ENCODE peak calls at places on chromosomes 3 and 15, in four cellular contexts. R is HCT116, K is K562, I is H1. F is an unnamed sample.

GRCh38 chr3:170614214-170614966 is 28.5 kb upstream of the SLC7A14 start:
- DNase-seq in R (peak), K (no peak), I (no peak), F (no peak)

GRCh38 chr3:106881177-106881576 is 496.1 kb upstream of the CCDC54 start:
- DNase-seq in R (no peak), K (no peak), I (no peak), F (no peak)

GRCh38 chr3:156264771-156265170 is 144.4 kb downstream of the KCNAB1 start:
- DNase-seq in R (no peak), K (no peak), I (no peak), F (no peak)

GRCh38 chr3:122559906-122560305 is 4.2 kb downstream of the PARP9 start:
- DNase-seq in R (no peak), K (no peak), I (no peak), F (no peak)

GRCh38 chr3:39280569-39280968 is 733 bp upstream of the CX3CR1 start:
- DNase-seq in R (no peak), K (no peak), I (no peak), F (no peak)

GRCh38 chr3:58353722-58354553 is 21.2 kb downstream of the PXK start:
- DNase-seq in R (no peak), K (no peak), I (no peak), F (no peak)

GRCh38 chr3:173398111-173398479 is 551 bp downstream of the NLGN1 start:
- DNase-seq in R (no peak), K (no peak), I (no peak), F (no peak)

GRCh38 chr3:167198949-167199348 is 181.1 kb downstream of the ZBBX start:
- DNase-seq in R (no peak), K (no peak), I (no peak), F (peak)

GRCh38 chr15:84782346-84782745 is 34.0 kb downstream of the ZNF592 start:
- DNase-seq in R (no peak), K (no peak), I (no peak), F (no peak)

GRCh38 chr3:11568503-11569155 is 75.1 kb downstream of the VGLL4 start:
- DNase-seq in R (peak), K (no peak), I (no peak), F (no peak)

GRCh38 chr3:7190094-7190493 is 329.2 kb downstream of the GRM7 start:
- DNase-seq in R (no peak), K (no peak), I (no peak), F (no peak)

GRCh38 chr3:124351430-124352142 is 359.7 kb upstream of the ROPN1 start:
- DNase-seq in R (peak), K (peak), I (no peak), F (no peak)

GRCh38 chr3:173411288-173412064 is 13.9 kb downstream of the NLGN1 start:
- DNase-seq in R (peak), K (no peak), I (no peak), F (no peak)

GRCh38 chr3:175234075-175234474 is 374.9 kb downstream of the NAALADL2 start:
- DNase-seq in R (no peak), K (no peak), I (no peak), F (no peak)

GRCh38 chr3:182910939-182911781 is 69.2 kb downstream of the DCUN1D1 start:
- DNase-seq in R (no peak), K (no peak), I (no peak), F (no peak)

GRCh38 chr15:68704496-68705021 is 116.1 kb downstream of the ANP32A start:
- DNase-seq in R (no peak), K (peak), I (no peak), F (no peak)

GRCh38 chr3:129017531-129017899 is 16.4 kb downstream of the EFCC1 start:
- DNase-seq in R (no peak), K (no peak), I (no peak), F (no peak)

GRCh38 chr3:43163895-43164493 is 58.1 kb upstream of the POMGNT2 start:
- DNase-seq in R (no peak), K (no peak), I (no peak), F (no peak)

GRCh38 chr3:30183421-30183820 is 423.0 kb upstream of the TGFBR2 start:
- DNase-seq in R (no peak), K (no peak), I (no peak), F (no peak)

GRCh38 chr3:30184102-30184810 is 422.1 kb upstream of the TGFBR2 start:
- DNase-seq in R (no peak), K (no peak), I (no peak), F (no peak)

GRCh38 chr3:30181546-30181945 is 424.9 kb upstream of the TGFBR2 start:
- DNase-seq in R (no peak), K (no peak), I (no peak), F (no peak)

GRCh38 chr3:30185872-30186271 is 420.5 kb upstream of the TGFBR2 start:
- DNase-seq in R (no peak), K (no peak), I (no peak), F (no peak)

DNA sequence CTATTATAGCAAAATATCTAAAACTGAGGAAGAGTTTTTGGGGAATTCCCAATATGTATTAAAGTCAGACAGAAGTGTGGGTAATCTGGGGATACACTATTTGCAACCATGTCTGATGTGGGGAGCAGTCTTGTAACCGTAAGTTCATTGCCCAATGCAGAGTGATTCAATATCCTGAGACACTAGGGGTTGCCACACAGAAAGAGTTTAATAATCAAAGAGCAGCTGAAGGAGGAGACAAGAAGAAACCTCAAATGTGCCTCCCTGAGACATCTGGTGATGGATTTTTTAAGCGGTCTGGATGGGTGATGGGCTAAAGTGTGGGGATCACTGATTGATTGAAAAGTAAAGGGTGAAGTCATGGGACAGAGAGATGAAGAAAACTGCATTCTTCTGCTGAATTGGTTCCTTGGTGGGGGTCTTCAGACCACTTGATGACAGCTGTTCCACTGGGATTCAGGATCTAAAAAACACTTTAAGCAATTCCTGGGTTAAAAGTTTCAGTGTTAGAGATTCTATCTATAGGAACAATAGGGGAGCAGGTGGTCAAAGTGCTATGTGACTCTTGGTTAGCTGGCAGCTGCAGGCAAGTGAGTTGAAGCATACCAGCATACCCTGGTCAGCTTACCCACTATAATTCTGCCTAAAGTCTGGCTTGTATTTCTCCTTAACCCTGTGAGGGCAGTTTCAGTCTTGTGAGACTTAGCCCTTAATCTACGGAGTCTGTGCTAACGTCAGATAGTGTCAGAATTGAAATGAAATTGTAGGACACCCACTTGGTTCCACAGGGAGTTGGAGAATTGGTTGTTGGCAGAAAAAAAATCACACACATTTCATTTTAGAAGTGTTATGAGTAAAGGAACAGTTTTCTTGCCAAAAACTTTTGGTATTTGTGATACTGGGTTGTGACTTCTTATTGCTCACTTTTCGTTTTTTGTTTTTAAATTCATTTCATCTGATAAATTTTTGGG is 425.8 kb upstream of the TGFBR2 start:
- DNase-seq in R (no peak), K (no peak), I (no peak), F (no peak)
- TF ChIP-seq EGR1 in R (no peak), K (no peak), I (no peak), F (no peak)

GRCh38 chr15:40618023-40618422 is 24.0 kb downstream of the KNL1 start:
- DNase-seq in R (no peak), K (no peak), I (no peak), F (no peak)
- TF ChIP-seq EGR1 in R (no peak), K (no peak), I (no peak), F (no peak)

GRCh38 chr3:177905173-177905894 is 630.9 kb upstream of the KCNMB2 start:
- DNase-seq in R (no peak), K (no peak), I (no peak), F (no peak)
- TF ChIP-seq EGR1 in R (no peak), K (no peak), I (no peak), F (no peak)

GRCh38 chr3:191030491-191030890 is 168.0 kb upstream of the GMNC start:
- DNase-seq in R (no peak), K (no peak), I (no peak), F (no peak)
- TF ChIP-seq EGR1 in R (no peak), K (no peak), I (no peak), F (no peak)

GRCh38 chr3:56321383-56321782 is 146.9 kb downstream of the ERC2 start:
- DNase-seq in R (no peak), K (no peak), I (no peak), F (no peak)

GRCh38 chr3:56324473-56324872 is 143.8 kb downstream of the ERC2 start:
- DNase-seq in R (no peak), K (no peak), I (no peak), F (no peak)

GRCh38 chr3:56322862-56323261 is 145.4 kb downstream of the ERC2 start:
- DNase-seq in R (no peak), K (no peak), I (no peak), F (no peak)

GRCh38 chr3:56321892-56322291 is 146.4 kb downstream of the ERC2 start:
- DNase-seq in R (no peak), K (no peak), I (no peak), F (no peak)

GRCh38 chr3:56323986-56324420 is 144.3 kb downstream of the ERC2 start:
- DNase-seq in R (no peak), K (no peak), I (no peak), F (no peak)
- TF ChIP-seq EGR1 in R (no peak), K (no peak), I (no peak), F (no peak)

DNA sequence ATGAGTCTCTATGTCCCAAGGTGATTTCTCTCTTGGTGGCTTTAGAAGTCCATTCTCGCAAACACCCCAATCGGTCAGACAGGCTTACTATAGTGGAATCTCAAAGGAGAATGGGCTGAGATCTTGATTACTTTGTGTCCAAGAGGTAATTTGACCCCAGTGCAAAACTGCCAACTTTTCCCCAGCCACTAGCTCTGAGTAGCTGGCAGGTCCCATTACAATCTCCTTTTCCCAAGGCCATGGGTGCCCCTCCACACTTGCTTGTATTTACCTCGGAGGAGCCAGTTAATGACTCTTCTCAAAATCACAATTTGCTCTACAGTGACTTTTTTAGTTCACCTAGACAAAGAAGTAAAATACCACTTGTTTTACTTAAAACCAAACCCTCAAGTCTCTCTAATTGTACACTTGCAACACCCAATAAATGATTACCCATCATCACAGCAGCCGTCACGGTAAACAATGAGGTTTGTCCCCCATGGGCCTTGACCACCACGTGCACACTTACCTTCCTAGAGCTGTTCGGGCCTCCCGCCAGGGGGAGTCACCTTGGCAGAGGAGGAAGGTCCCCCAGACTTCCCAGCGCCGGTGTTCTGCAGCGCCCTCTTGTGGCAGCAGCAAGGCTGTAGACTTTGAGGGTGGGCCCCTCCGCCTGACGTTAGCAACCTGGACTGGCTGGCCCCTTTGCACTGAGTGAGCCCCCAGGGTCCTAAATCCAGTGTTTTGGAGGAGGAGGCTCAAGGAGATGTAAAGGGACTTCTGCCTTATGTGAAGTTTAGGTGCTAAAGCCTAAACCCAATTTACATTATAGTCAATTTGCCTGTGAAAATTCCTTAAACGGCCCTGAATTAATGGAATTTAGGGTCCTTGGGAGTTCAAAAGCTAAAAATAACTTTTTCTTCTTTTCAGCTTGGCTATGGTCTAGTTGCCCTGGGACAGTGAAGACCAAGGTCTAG is 18.7 kb upstream of the HDAC11 start:
- DNase-seq in R (peak), K (peak), I (peak), F (no peak)
- TF ChIP-seq EGR1 in R (no peak), K (no peak), I (no peak), F (no peak)

GRCh38 chr3:36909666-36910065 is 35.2 kb downstream of the TRANK1 start:
- DNase-seq in R (no peak), K (no peak), I (no peak), F (no peak)

GRCh38 chr3:36906504-36907149 is 38.2 kb downstream of the TRANK1 start:
- DNase-seq in R (no peak), K (no peak), I (no peak), F (no peak)

GRCh38 chr3:36909181-36909580 is 35.7 kb downstream of the TRANK1 start:
- DNase-seq in R (no peak), K (no peak), I (no peak), F (no peak)

GRCh38 chr3:36908647-36909180 is 36.1 kb downstream of the TRANK1 start:
- DNase-seq in R (no peak), K (no peak), I (no peak), F (no peak)

DNA sequence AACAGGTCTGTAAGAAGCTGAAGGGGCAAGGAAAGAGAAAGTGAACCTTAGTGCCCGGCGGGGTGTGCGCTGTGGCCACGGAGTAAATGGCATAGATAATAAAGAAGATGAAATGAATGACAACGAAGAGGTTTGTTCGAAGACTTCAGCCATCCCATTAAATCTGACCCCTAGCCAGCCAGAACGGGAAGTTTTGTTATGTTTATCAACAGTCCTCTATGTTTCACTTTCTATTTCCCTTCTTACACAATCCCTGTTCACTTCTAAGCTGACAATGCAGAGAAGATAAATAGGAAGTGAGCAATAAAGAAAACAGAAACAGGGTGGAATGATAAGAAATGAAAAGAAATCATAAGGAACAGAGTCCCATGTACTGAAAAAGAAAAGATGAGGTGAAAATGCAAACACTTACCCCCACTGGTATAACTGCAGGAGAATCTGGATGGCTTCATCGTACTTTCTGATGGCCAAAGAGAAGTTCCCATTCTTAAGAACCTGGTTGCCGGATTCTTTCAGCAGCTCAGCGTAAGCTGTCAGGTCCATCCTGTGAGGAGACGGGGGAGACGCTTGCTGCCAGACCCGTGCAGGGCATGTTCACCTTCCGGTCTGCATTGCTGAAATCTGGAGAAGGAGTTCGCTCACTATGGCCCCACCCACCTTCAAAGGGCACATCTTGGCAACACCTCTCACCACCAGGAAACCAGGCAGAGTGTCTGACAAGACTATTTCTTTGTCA is 36.8 kb downstream of the TRANK1 start:
- DNase-seq in R (no peak), K (peak), I (no peak), F (peak)
- TF ChIP-seq EGR1 in R (no peak), K (no peak), I (no peak), F (no peak)

F was measured in GM12878.